ENCODE peak calls at places on chromosome 7, in six cellular contexts. S is neuronal stem cell; Y is uterus; M is adrenal gland; H is CD4-positive, alpha-beta memory T cell; G is small intestine. Z is an unnamed sample. For H3K4me1, the result is how much of the 10 kb centered on the place peaks cover.

GRCh38 chr7:76515999-76516443 is 5.7 kb downstream of the UPK3B start:
- DNase-seq in G (no peak), H (peak), Y (no peak), S (no peak), M (peak), Z (no peak)

GRCh38 chr7:142345817-142346216 is 88.0 kb upstream of the PRSS58 start:
- DNase-seq in S (no peak), Y (no peak), G (no peak), H (peak), M (no peak), Z (no peak)

GRCh38 chr7:25857376-25858067 is 294.5 kb upstream of the NFE2L3 start:
- DNase-seq in G (peak), M (no peak), Y (peak), H (no peak), S (no peak), Z (no peak)

GRCh38 chr7:85564861-85565630 is 378.2 kb upstream of the SEMA3D start:
- DNase-seq in M (no peak), Y (no peak), H (no peak), G (no peak), S (no peak), Z (no peak)

GRCh38 chr7:101817031-101817929 is at the start of gene CUX1:
- DNase-seq in M (peak), S (no peak), G (peak), H (peak), Y (peak), Z (no peak)

GRCh38 chr7:82044497-82045080 is 274.7 kb upstream of the HGF start:
- DNase-seq in M (peak), G (peak), S (peak), Y (no peak), H (no peak), Z (peak)

GRCh38 chr7:44618045-44618444 is 11.6 kb downstream of the OGDH start:
- DNase-seq in Y (no peak), M (no peak), H (no peak), S (no peak), G (no peak), Z (no peak)

GRCh38 chr7:139909379-139910050 is 80.5 kb downstream of the TBXAS1 start:
- DNase-seq in M (no peak), Y (no peak), G (no peak), S (no peak), H (no peak), Z (no peak)

GRCh38 chr7:99011706-99012404 is 132.1 kb downstream of the SMURF1 start:
- DNase-seq in H (no peak), S (no peak), G (no peak), M (no peak), Y (peak), Z (no peak)

GRCh38 chr7:39153113-39153512 is 175.4 kb downstream of the POU6F2 start:
- DNase-seq in S (no peak), H (no peak), M (no peak), Y (no peak), G (no peak), Z (no peak)

GRCh38 chr7:56175086-56175760 is 59.0 kb upstream of the NUPR2 start:
- DNase-seq in M (peak), S (no peak), G (no peak), H (no peak), Y (peak), Z (no peak)

GRCh38 chr7:100547872-100548271 is 8.9 kb downstream of the AGFG2 start:
- DNase-seq in H (no peak), S (no peak), M (no peak), G (no peak), Y (no peak), Z (no peak)

GRCh38 chr7:121019018-121019417 is 30.5 kb downstream of the CPED1 start:
- DNase-seq in Y (no peak), M (no peak), H (no peak), G (no peak), S (no peak), Z (no peak)

GRCh38 chr7:91541641-91542040 is 277.4 kb downstream of the FZD1 start:
- DNase-seq in M (no peak), G (no peak), H (no peak), Y (no peak), S (no peak), Z (no peak)

GRCh38 chr7:138979988-138980574 is 1.1 kb downstream of the KIAA1549 start:
- DNase-seq in Y (no peak), S (no peak), G (peak), M (no peak), H (no peak), Z (no peak)

GRCh38 chr7:131068604-131069021 is 259.1 kb upstream of the MKLN1 start:
- DNase-seq in H (no peak), G (no peak), S (no peak), M (no peak), Y (no peak), Z (no peak)

GRCh38 chr7:22442887-22443369 is 57.1 kb downstream of the STEAP1B start:
- DNase-seq in S (no peak), H (no peak), Y (no peak), G (no peak), M (no peak), Z (no peak)

GRCh38 chr7:27916372-27916771 is 176.4 kb downstream of the TAX1BP1 start:
- DNase-seq in Y (no peak), H (no peak), M (no peak), S (no peak), G (peak), Z (no peak)

GRCh38 chr7:56447864-56448693 is 331.9 kb upstream of the NUPR2 start:
- DNase-seq in G (no peak), Y (peak), H (no peak), M (no peak), S (no peak), Z (no peak)

GRCh38 chr7:55144333-55144954 is 125.6 kb downstream of the EGFR start:
- DNase-seq in S (no peak), Y (no peak), M (no peak), H (no peak), G (no peak), Z (no peak)

GRCh38 chr7:98378210-98378819 is 22.6 kb downstream of the BAIAP2L1 start:
- DNase-seq in M (no peak), S (no peak), H (no peak), Y (no peak), G (no peak), Z (no peak)

GRCh38 chr7:101507791-101508252 is 121.3 kb downstream of the MYL10 start:
- DNase-seq in Y (no peak), M (peak), H (peak), G (peak), S (peak), Z (no peak)

GRCh38 chr7:70318511-70318910 is 720.2 kb downstream of the AUTS2 start:
- DNase-seq in M (no peak), H (no peak), G (no peak), S (no peak), Y (no peak), Z (no peak)

GRCh38 chr7:22173884-22174573 is 182.9 kb downstream of the RAPGEF5 start:
- DNase-seq in M (no peak), G (peak), H (peak), Y (no peak), S (no peak), Z (no peak)

GRCh38 chr7:100486753-100487446 is 3.2 kb downstream of the NYAP1 start:
- DNase-seq in Y (no peak), S (no peak), M (no peak), H (no peak), G (no peak), Z (no peak)

GRCh38 chr7:21169667-21170605 is 257.9 kb upstream of the SP4 start:
- DNase-seq in H (no peak), M (no peak), S (peak), G (no peak), Y (no peak), Z (no peak)

GRCh38 chr7:96319444-96319843 is 2.5 kb downstream of the SLC25A13 start:
- DNase-seq in Y (no peak), S (no peak), H (no peak), G (peak), M (no peak), Z (no peak)

DNA sequence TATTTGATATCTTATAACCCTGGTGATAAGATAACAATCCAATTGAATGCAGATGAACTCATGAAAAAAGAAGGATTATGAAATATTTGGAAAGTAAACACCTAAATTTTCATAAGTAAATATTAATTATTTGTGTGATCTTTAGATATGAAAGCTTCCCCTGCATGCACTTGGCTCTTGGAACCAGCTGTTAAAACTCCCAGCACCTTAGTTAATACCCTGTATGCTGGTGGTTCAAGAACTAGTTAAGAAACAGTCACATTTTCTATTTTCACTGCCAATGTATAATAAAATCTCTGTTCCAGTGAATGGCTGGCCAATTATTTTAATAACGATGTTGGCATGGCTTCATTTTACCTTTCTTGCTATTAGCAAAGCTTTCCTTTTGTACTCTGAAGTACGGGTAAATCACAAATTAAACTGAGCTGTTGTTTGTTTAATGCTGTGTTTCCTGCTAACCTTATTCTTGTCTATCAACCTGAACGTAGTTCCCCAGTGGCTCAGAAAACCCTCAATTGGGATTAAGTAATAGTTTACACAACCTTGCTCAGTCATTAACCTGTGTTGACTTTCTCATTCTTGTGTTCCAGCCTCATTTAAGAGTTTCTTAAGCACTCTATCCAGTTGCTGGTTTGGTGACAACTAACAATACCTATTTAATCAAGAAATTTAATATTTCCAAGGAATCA is 38.9 kb downstream of the MET start:
- DNase-seq in M (no peak), S (no peak), G (peak), Y (no peak), H (no peak), Z (no peak)
- H3K4me3 ChIP-seq in M (no peak), S (no peak), G (no peak), Y (no peak), H (no peak), Z (no peak)

GRCh38 chr7:1090236-1090635 is 2.3 kb downstream of the GPER1 start:
- DNase-seq in G (no peak), H (no peak), Y (no peak), M (no peak), S (no peak), Z (no peak)

GRCh38 chr7:1091019-1091643 is 3.2 kb downstream of the GPER1 start:
- DNase-seq in S (no peak), H (no peak), M (no peak), G (no peak), Y (no peak), Z (no peak)

GRCh38 chr7:1092161-1092632 is 4.3 kb downstream of the GPER1 start:
- DNase-seq in M (peak), S (no peak), Y (no peak), H (no peak), G (no peak), Z (no peak)

GRCh38 chr7:1092806-1093505 is 5.0 kb downstream of the GPER1 start:
- DNase-seq in M (peak), H (no peak), S (no peak), G (no peak), Y (no peak), Z (no peak)

GRCh38 chr7:1091644-1092027 is 3.7 kb downstream of the GPER1 start:
- DNase-seq in M (no peak), H (no peak), S (no peak), G (no peak), Y (no peak), Z (no peak)
- H3K4me1 ChIP-seq in M (under half), H (under half), S (under half), G (under half), Y (under half), Z (under half)

GRCh38 chr7:32070051-32070405 is 179 bp downstream of the PDE1C start:
- DNase-seq in G (no peak), Y (no peak), H (no peak), S (no peak), M (no peak), Z (no peak)

GRCh38 chr7:32073533-32073932 is 3.3 kb upstream of the PDE1C start:
- DNase-seq in G (no peak), H (no peak), S (no peak), Y (no peak), M (no peak), Z (no peak)

GRCh38 chr7:32072397-32072796 is 2.2 kb upstream of the PDE1C start:
- DNase-seq in S (no peak), Y (no peak), H (no peak), M (no peak), G (no peak), Z (no peak)

GRCh38 chr7:32070406-32071360 is at the start of gene PDE1C:
- DNase-seq in Y (peak), H (no peak), G (no peak), S (peak), M (no peak), Z (no peak)

DNA sequence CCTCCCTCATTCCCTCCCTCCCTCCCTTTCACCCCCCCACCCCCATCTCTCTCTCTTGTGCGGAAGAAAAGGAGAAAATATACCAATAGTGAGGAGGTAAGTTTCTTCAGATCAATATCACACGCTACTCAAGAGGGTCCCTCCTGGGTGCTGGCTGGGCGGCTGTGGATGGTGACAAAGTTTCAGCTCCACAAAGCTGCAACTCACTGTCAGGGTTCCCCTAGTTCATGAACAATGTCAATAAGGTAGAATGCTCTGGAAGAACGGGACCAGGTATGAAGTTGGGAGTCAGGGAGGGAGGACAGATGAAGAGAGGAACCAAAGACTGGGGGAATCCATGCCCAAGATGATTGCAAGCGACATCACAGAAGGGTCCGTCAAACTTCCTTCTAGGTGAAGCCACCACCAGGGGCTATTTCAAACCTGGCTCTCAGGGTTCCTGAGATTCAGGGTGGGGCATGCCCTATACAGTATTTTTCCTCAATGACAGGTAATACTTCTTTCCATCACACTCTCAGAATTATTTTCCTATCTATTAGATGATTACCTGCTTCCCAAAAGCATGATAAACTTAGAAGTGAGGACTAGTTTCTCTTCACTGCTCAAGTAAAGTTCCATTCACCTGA is 1.4 kb upstream of the PDE1C start:
- DNase-seq in G (no peak), M (no peak), S (no peak), H (no peak), Y (no peak), Z (no peak)
- H3K27ac ChIP-seq in G (no peak), M (no peak), S (no peak), H (no peak), Y (no peak), Z (peak)

GRCh38 chr7:12565873-12566272 is 4.6 kb upstream of the SCIN start:
- DNase-seq in S (no peak), G (no peak), M (no peak), H (no peak), Y (no peak), Z (no peak)
- H3K4me3 ChIP-seq in S (no peak), G (no peak), M (no peak), H (no peak), Y (no peak), Z (no peak)

GRCh38 chr7:74584160-74584954 is 73.2 kb upstream of the GTF2I start:
- DNase-seq in Y (no peak), M (no peak), H (no peak), G (peak), S (no peak), Z (no peak)
- H3K4me1 ChIP-seq in Y (under half), M (under half), H (under half), G (under half), S (under half), Z (under half)

GRCh38 chr7:149074116-149074885 is 16.2 kb downstream of the ZNF786 start:
- DNase-seq in H (no peak), S (no peak), M (no peak), Y (no peak), G (no peak), Z (no peak)
- H3K27ac ChIP-seq in H (no peak), S (no peak), M (no peak), Y (no peak), G (no peak), Z (no peak)

DNA sequence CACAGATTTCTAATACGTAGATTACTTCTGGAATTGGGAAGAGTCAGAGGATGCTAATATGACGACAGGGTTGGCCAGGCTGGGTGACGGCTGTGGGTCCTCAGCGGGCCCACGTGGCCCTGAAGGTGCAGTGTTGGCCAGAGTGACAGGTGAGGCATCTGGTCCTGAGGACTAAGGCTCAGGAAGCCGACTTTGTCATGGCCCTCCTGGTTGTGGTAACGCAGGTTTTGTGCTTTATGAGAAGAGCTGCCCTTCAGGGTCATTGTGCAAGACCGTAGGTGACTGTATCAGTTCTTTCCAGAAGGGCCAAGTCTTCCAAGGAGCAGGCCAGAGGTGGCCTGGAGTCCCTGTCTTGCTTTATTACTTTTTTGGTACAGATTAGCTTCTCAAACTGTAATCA is 2.5 kb downstream of the EIF3B start:
- DNase-seq in S (no peak), G (no peak), H (no peak), M (no peak), Y (no peak), Z (no peak)
- H3K4me3 ChIP-seq in S (no peak), G (no peak), H (no peak), M (no peak), Y (no peak), Z (no peak)

GRCh38 chr7:33726582-33726981 is 178.8 kb upstream of the BMPER start:
- DNase-seq in H (no peak), Y (no peak), S (peak), G (no peak), M (no peak), Z (no peak)

GRCh38 chr7:33730958-33731357 is 174.4 kb upstream of the BMPER start:
- DNase-seq in S (no peak), H (no peak), Y (no peak), G (no peak), M (no peak), Z (no peak)

GRCh38 chr7:33725641-33726040 is 179.7 kb upstream of the BMPER start:
- DNase-seq in M (no peak), G (no peak), Y (no peak), S (no peak), H (no peak), Z (no peak)

GRCh38 chr7:33727415-33727814 is 177.9 kb upstream of the BMPER start:
- DNase-seq in H (no peak), Y (no peak), G (no peak), S (no peak), M (no peak), Z (no peak)

GRCh38 chr7:33728779-33729646 is 176.3 kb upstream of the BMPER start:
- DNase-seq in Y (peak), G (no peak), H (no peak), S (no peak), M (no peak), Z (no peak)
- H3K4me1 ChIP-seq in Y (under half), G (under half), H (under half), S (under half), M (under half), Z (under half)

GRCh38 chr7:11540271-11540761 is 291.7 kb downstream of the THSD7A start:
- DNase-seq in G (no peak), M (no peak), Y (no peak), S (no peak), H (no peak), Z (no peak)
- H3K27ac ChIP-seq in G (no peak), M (peak), Y (peak), S (no peak), H (no peak), Z (no peak)